ENCODE peak calls at places on chromosomes 4 and X, in five cellular contexts. W is ACHN, J is GM12892, D is nucleus accumbens, M is nephron progenitor cell. F is an unnamed sample.

GRCh38 chrX:9456250-9457074 is 8.4 kb upstream of the TBL1X start:
- DNase-seq in W (no peak), D (no peak), M (no peak), J (no peak), F (no peak)

GRCh38 chr4:27894951-27895350 is 1034.3 kb downstream of the STIM2 start:
- DNase-seq in M (no peak), D (no peak), W (no peak), J (no peak), F (no peak)

GRCh38 chr4:3261411-3262207 is 12.7 kb downstream of the MSANTD1 start:
- DNase-seq in M (no peak), J (peak), W (no peak), D (no peak), F (no peak)

GRCh38 chrX:75155454-75155829 is 641 bp downstream of the ABCB7 start:
- DNase-seq in M (no peak), J (no peak), W (no peak), D (no peak), F (no peak)

GRCh38 chr4:42555828-42556227 is 101.1 kb downstream of the ATP8A1 start:
- DNase-seq in M (no peak), W (no peak), D (no peak), J (no peak), F (no peak)

GRCh38 chr4:13108096-13108495 is 376.0 kb downstream of the RAB28 start:
- DNase-seq in J (no peak), M (no peak), W (no peak), D (no peak), F (no peak)

GRCh38 chrX:9494806-9495205 is 29.9 kb downstream of the TBL1X start:
- DNase-seq in W (no peak), M (no peak), J (no peak), D (no peak), F (no peak)

GRCh38 chr4:20698382-20698781 is 1.9 kb upstream of the PACRGL start:
- DNase-seq in W (peak), D (no peak), J (no peak), M (no peak), F (no peak)

GRCh38 chr4:156948738-156949137 is 22.9 kb downstream of the PDGFC start:
- DNase-seq in J (no peak), D (no peak), W (no peak), M (peak), F (no peak)

GRCh38 chrX:133849676-133850075 is 135.7 kb downstream of the GPC3 start:
- DNase-seq in W (no peak), M (no peak), J (no peak), D (no peak), F (peak)

GRCh38 chrX:150898343-150899190 is at the start of gene CD99L2:
- DNase-seq in D (peak), W (peak), J (peak), M (peak), F (peak)

GRCh38 chr4:125352521-125352920 is 37.8 kb downstream of the FAT4 start:
- DNase-seq in M (no peak), J (no peak), W (no peak), D (no peak), F (no peak)

GRCh38 chrX:65035451-65035779 is 59.2 kb upstream of the ZC4H2 start:
- DNase-seq in W (no peak), D (no peak), J (peak), M (peak), F (no peak)

GRCh38 chr4:54879576-54879975 is 221.8 kb downstream of the KIT start:
- DNase-seq in W (no peak), J (no peak), M (no peak), D (no peak), F (no peak)

GRCh38 chrX:19347916-19348315 is 4.2 kb downstream of the PDHA1 start:
- DNase-seq in W (no peak), J (no peak), D (no peak), M (no peak), F (no peak)

F was measured in HT-29.